ENCODE peak calls at places on chromosomes 12 and 14, in five cellular contexts. T is non-pigmented ciliary epithelial cell; C is stimulated activated naive CD8-positive, alpha-beta T cell treated with anti-CD3 and anti-CD28 coated beads, Interleukin-15, amount 100 ng/mL, for 72 hours; H is T-helper 9 cell; I is activated T-helper 1 cell treated with anti-CD3 and anti-CD28 coated beads, Interleukin-2, amount 50 U/mL, for 16 hours. L is an unnamed sample.
A peak's percentile ranks its signal among the peaks of the same experiment; 100 is the strongest.

GRCh38 chr12:125518074-125518473 is 452.8 kb downstream of the AACS start:
- DNase-seq in I (no peak), H (no peak), T (peak; percentile 14), C (no peak), L (no peak)

GRCh38 chr12:50634379-50634778 is 129.5 kb upstream of the ATF1 start:
- DNase-seq in C (no peak), I (no peak), H (no peak), T (no peak), L (no peak)

GRCh38 chr12:123232472-123232806 is 502 bp downstream of the MPHOSPH9 start:
- DNase-seq in I (no peak), C (no peak), H (no peak), T (no peak), L (no peak)

GRCh38 chr12:54141534-54142475 is 47.0 kb downstream of the SMUG1 start:
- DNase-seq in C (no peak), H (no peak), T (no peak), I (no peak), L (no peak)

GRCh38 chr12:8445731-8446130 is 10.0 kb upstream of the CLEC6A start:
- DNase-seq in T (no peak), C (no peak), H (no peak), I (no peak), L (no peak)

GRCh38 chr12:122726056-122726558 is 4.5 kb downstream of the HCAR1 start:
- DNase-seq in T (no peak), C (no peak), I (no peak), H (no peak), L (no peak)

GRCh38 chr14:91228112-91229004 is 16.1 kb downstream of the GPR68 start:
- DNase-seq in I (peak; percentile 75), H (peak; percentile 72), T (peak; percentile 71), C (peak; percentile 96), L (no peak)

GRCh38 chr12:47080725-47081502 is 1.2 kb upstream of the AMIGO2 start:
- DNase-seq in I (no peak), H (peak; percentile 32), C (peak; percentile 56), T (no peak), L (peak; percentile 67)

GRCh38 chr14:73462078-73462715 is 3.9 kb upstream of the NUMB start:
- DNase-seq in C (no peak), I (no peak), T (no peak), H (no peak), L (peak; percentile 47)

GRCh38 chr12:68789144-68789878 is 18.7 kb upstream of the MDM2 start:
- DNase-seq in C (no peak), T (no peak), I (no peak), H (no peak), L (no peak)

GRCh38 chr12:48999371-49000131 is at the start of gene DDN:
- DNase-seq in C (peak; percentile 58), H (peak; percentile 44), I (no peak), T (no peak), L (peak; percentile 45)

GRCh38 chr14:100774164-100774537 is 47.5 kb downstream of the DLK1 start:
- DNase-seq in I (no peak), C (no peak), H (no peak), T (no peak), L (no peak)

GRCh38 chr14:93744176-93744575 is 44.1 kb downstream of the PRIMA1 start:
- DNase-seq in C (no peak), I (no peak), T (no peak), H (no peak), L (no peak)

GRCh38 chr12:117350140-117350539 is 11.3 kb downstream of the NOS1 start:
- DNase-seq in H (no peak), I (no peak), C (no peak), T (no peak), L (no peak)

GRCh38 chr12:23950775-23951391 is 1.4 kb upstream of the SOX5 start:
- DNase-seq in H (no peak), I (no peak), C (no peak), T (no peak), L (no peak)

GRCh38 chr12:131471271-131471905 is 239.5 kb upstream of the SFSWAP start:
- DNase-seq in C (no peak), I (no peak), T (no peak), H (no peak), L (no peak)

GRCh38 chr14:85824526-85824925 is 294.6 kb downstream of the FLRT2 start:
- DNase-seq in H (no peak), C (no peak), I (no peak), T (no peak), L (no peak)

GRCh38 chr12:81077686-81078441 is at the start of gene ACSS3:
- DNase-seq in T (no peak), C (no peak), I (no peak), H (no peak), L (no peak)

GRCh38 chr14:97368900-97369564 is 571.9 kb downstream of the VRK1 start:
- DNase-seq in H (no peak), I (no peak), T (no peak), C (no peak), L (no peak)

GRCh38 chr14:55628426-55628825 is 48.4 kb downstream of the KTN1 start:
- DNase-seq in H (no peak), C (no peak), T (no peak), I (no peak), L (no peak)

GRCh38 chr12:12520278-12520677 is 42.4 kb downstream of the DUSP16 start:
- DNase-seq in H (no peak), C (no peak), I (no peak), T (no peak), L (no peak)

GRCh38 chr12:54411398-54412241 is 7.4 kb downstream of the ITGA5 start:
- DNase-seq in C (no peak), T (peak; percentile 90), I (no peak), H (peak; percentile 50), L (peak; percentile 90)

GRCh38 chr14:59028476-59029202 is 159.8 kb upstream of the DAAM1 start:
- DNase-seq in I (no peak), T (peak; percentile 83), C (peak; percentile 43), H (no peak), L (peak; percentile 64)

GRCh38 chr12:110176745-110177144 is 52.6 kb downstream of the IFT81 start:
- DNase-seq in T (no peak), H (no peak), C (no peak), I (no peak), L (no peak)

L was measured in dermis microvascular lymphatic vessel endothelial cell.